ENCODE peak calls at places on chromosomes 13 and 19, in four cellular contexts. H is HCT116, N is K562, P is GM12878. F is an unnamed sample.

GRCh38 chr13:46352810-46353209 is 34.2 kb downstream of the RUBCNL start:
- DNase-seq in H (no peak), N (no peak), P (no peak), F (no peak)

GRCh38 chr13:78241278-78241919 is 322.8 kb upstream of the EDNRB start:
- DNase-seq in H (no peak), P (no peak), N (peak; percentile 11), F (peak; percentile 17)

GRCh38 chr19:46529622-46530451 is 34.2 kb upstream of the PNMA8B start:
- DNase-seq in N (peak; percentile 73), P (no peak), H (no peak), F (peak; percentile 86)

GRCh38 chr13:84831666-84832657 is 949.7 kb upstream of the SLITRK1 start:
- DNase-seq in P (no peak), N (no peak), H (no peak), F (no peak)

GRCh38 chr19:17328517-17329060 is 6.1 kb downstream of the ANO8 start:
- DNase-seq in P (no peak), H (no peak), N (peak; percentile 63), F (peak; percentile 74)

GRCh38 chr13:52994051-52994450 is 34.6 kb upstream of the OLFM4 start:
- DNase-seq in H (no peak), N (no peak), P (no peak), F (no peak)

GRCh38 chr19:39428309-39429112 is 7.2 kb downstream of the RPS16 start:
- DNase-seq in N (no peak), H (no peak), P (no peak), F (no peak)

GRCh38 chr13:80337011-80337688 is 3.8 kb downstream of the SPRY2 start:
- DNase-seq in H (no peak), N (no peak), P (no peak), F (no peak)

GRCh38 chr13:97768134-97768533 is 185.3 kb upstream of the IPO5 start:
- DNase-seq in P (no peak), H (no peak), N (no peak), F (no peak)

GRCh38 chr13:24273926-24274325 is 35.5 kb upstream of the C1QTNF9 start:
- DNase-seq in N (no peak), P (no peak), H (no peak), F (no peak)

GRCh38 chr13:23453132-23453531 is 19.6 kb upstream of the SACS start:
- DNase-seq in P (no peak), H (no peak), N (no peak), F (no peak)

GRCh38 chr13:92074658-92075057 is 676.2 kb downstream of the GPC5 start:
- DNase-seq in H (no peak), N (no peak), P (no peak), F (no peak)

GRCh38 chr19:1131718-1132552 is 28.1 kb downstream of the GPX4 start:
- DNase-seq in N (peak; percentile 40), P (peak; percentile 21), H (no peak), F (no peak)

GRCh38 chr19:35166100-35167063 is 11.8 kb downstream of the FXYD5 start:
- DNase-seq in H (no peak), P (no peak), N (peak; percentile 65), F (no peak)

GRCh38 chr19:52963229-52963760 is 614 bp upstream of the ZNF816 start:
- DNase-seq in P (no peak), N (no peak), H (no peak), F (no peak)

GRCh38 chr19:38588041-38588440 is 29.7 kb downstream of the MAP4K1 start:
- DNase-seq in N (no peak), P (no peak), H (no peak), F (no peak)

GRCh38 chr13:86655561-86655960 is 856.3 kb upstream of the SLITRK6 start:
- DNase-seq in P (no peak), H (no peak), N (no peak), F (no peak)

GRCh38 chr19:49555600-49556411 is 24.6 kb downstream of the NOSIP start:
- DNase-seq in N (peak; percentile 96), H (peak; percentile 40), P (no peak), F (peak; percentile 88)

GRCh38 chr19:14022469-14022868 is 5.5 kb upstream of the RLN3 start:
- DNase-seq in P (no peak), N (no peak), H (no peak), F (no peak)

GRCh38 chr13:49908637-49909036 is 27.5 kb downstream of the SPRYD7 start:
- DNase-seq in H (peak; percentile 2), P (no peak), N (no peak), F (no peak)

GRCh38 chr19:44683434-44684210 is 12.3 kb downstream of the CEACAM19 start:
- DNase-seq in P (no peak), N (no peak), H (no peak), F (no peak)

GRCh38 chr19:32865326-32865725 is 4.2 kb downstream of the SLC7A9 start:
- DNase-seq in P (no peak), H (no peak), N (no peak), F (no peak)

GRCh38 chr19:52453324-52454094 is at the start of gene ZNF578:
- DNase-seq in H (no peak), N (peak; percentile 51), P (no peak), F (peak; percentile 75)

GRCh38 chr13:34437873-34438272 is 504.2 kb upstream of the NBEA start:
- DNase-seq in N (no peak), P (no peak), H (no peak), F (no peak)

GRCh38 chr19:38693380-38694223 is 46.2 kb downstream of the ACTN4 start:
- DNase-seq in N (no peak), H (peak; percentile 91), P (no peak), F (no peak)

GRCh38 chr19:1360818-1361461 is 22.8 kb upstream of the NDUFS7 start:
- DNase-seq in H (no peak), P (no peak), N (no peak), F (no peak)

GRCh38 chr19:37692956-37693660 is 26.5 kb downstream of the ZNF607 start:
- DNase-seq in P (no peak), H (no peak), N (no peak), F (no peak)

GRCh38 chr13:43537124-43537523 is 249.6 kb downstream of the ENOX1 start:
- DNase-seq in N (no peak), H (no peak), P (no peak), F (no peak)

GRCh38 chr19:56105090-56105701 is 15.9 kb downstream of the ZNF787 start:
- DNase-seq in P (no peak), N (no peak), H (peak; percentile 15), F (peak; percentile 61)

GRCh38 chr19:4320419-4320818 is 16.0 kb downstream of the FSD1 start:
- DNase-seq in P (no peak), N (no peak), H (no peak), F (no peak)

GRCh38 chr13:37211542-37211941 is 106.1 kb upstream of the CSNK1A1L start:
- DNase-seq in P (no peak), N (no peak), H (no peak), F (no peak)

DNA sequence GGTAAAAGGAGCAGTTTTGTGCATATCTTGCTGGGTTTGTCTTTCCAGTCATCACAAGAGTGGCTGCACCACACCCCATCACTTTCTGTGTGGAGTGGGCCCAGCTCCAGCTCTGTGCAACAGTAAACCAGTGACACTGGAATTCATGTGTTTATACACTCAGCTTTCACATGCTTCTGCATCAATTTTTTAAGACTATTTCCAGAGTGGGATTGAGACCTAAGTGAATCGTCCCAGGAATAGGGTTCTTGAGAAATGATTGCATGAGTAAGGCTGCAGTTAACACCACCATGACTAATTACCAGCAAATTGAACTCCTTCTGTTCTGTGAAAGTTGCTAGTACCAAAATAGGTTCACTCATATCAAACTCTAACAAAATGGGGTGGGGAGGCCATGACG is 5.3 kb upstream of the CFAP97D2 start:
- DNase-seq in H (no peak), P (no peak), N (no peak), F (no peak)
- TF ChIP-seq EGR1 in H (no peak), P (no peak), N (no peak), F (no peak)

GRCh38 chr13:51397262-51397933 is 55.4 kb downstream of the INTS6 start:
- DNase-seq in P (no peak), N (no peak), H (no peak), F (no peak)
- TF ChIP-seq EGR1 in P (no peak), N (no peak), H (no peak), F (no peak)

DNA sequence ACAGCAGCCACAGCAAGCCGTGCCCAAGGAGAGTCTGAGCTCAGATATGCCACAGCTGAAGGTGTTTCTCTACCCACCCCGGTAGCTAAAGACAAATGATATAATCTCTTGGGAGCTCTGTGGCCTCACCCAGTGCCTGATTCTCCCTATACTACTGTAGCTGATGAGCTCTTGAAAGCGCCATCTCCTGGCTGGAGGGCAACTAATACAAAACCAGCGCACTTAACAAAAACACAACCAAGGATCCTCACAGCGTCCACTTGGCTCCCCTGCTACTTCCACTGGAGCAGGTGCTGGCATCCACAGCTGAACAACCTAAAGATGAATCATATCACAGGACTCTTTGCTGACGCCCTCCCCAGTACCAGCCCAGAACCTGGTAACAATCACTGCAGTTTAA is 1212.0 kb downstream of the PCDH17 start:
- DNase-seq in N (no peak), H (no peak), P (no peak), F (peak; percentile 51)
- TF ChIP-seq EGR1 in N (no peak), H (no peak), P (no peak), F (no peak)

DNA sequence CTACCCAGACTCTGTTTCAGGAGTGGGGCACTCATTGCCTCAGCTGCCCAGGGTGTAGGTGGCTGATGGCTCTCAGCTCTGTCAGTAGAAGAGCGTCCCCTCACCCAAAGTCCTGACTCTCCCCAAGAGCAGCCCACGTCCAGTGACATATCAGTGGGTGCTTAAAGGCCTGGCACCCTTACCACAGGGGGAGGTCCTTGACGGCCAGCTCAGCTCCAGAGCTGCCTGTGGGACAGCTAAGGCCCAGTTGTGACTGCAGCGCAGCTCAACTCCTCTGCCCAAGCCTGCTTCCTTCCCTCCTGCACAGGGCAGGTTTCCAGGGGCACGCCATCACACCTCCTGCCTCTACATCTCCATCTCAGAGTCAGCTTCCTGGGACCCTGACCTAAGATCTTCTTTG is 32.4 kb downstream of the GRIK5 start:
- DNase-seq in H (no peak), P (no peak), N (no peak), F (no peak)
- TF ChIP-seq EGR1 in H (no peak), P (no peak), N (no peak), F (no peak)

DNA sequence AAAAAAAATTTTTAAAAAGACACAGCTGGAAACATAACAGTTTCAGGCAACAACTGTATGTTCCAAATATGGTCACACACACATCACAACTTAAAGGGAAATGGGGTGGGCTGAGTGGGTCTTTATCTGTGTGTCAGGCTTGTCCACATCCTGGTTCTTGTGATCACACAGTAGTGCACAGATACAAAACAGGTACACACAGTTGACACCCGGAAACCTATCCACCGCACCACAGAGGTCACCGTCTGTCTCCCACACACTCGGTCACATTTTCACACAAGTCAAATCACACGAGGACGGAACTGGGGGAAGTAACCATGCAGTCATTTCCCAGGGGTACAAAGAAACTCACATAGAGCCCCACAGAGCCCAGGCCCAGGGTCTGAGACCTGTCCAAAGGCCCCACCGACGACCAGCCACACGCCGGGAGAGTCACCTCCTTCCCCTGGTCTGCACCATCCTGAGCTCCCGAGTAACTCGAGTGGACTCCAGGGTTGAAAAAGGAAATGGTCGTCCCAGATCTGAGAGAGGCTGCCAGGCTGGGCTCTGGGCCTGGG is 1.4 kb upstream of the PPAN start:
- DNase-seq in P (peak; percentile 100), N (peak; percentile 12), H (no peak), F (no peak)
- TF ChIP-seq EGR1 in P (no peak), N (no peak), H (no peak), F (no peak)

GRCh38 chr19:48390188-48391099 is 907 bp downstream of the KDELR1 start:
- DNase-seq in H (no peak), N (peak; percentile 84), P (no peak), F (peak; percentile 84)
- TF ChIP-seq EGR1 in H (no peak), N (no peak), P (no peak), F (no peak)

F was measured in H1.